ENCODE peak calls at places on chromosomes 12 and 14, in nine cellular contexts. G is stimulated activated CD8-positive, alpha-beta memory T cell treated with anti-CD3 and anti-CD28 coated beads, Interleukin-12 subunit alpha, Interleukin-12 subunit beta, amount 100 ng/mL, for 4 hours; X is NCI-H460; R is NCI-H524; Y is A549; D is RWPE1; B is NB4; M is activated CD4-positive, alpha-beta T cell treated with anti-CD3 and anti-CD28 coated beads for 4 hours; I is C1 segment of cervical spinal cord. E is an unnamed sample.

GRCh38 chr12:9813821-9814798 is 13.2 kb upstream of the KLRF1 start:
- DNase-seq in M (peak), G (peak), R (peak), I (peak), X (peak), B (peak), D (peak), Y (peak), E (peak)

GRCh38 chr14:104203071-104203425 is 64.7 kb downstream of the KIF26A start:
- DNase-seq in D (no peak), R (peak), I (no peak), B (no peak), X (no peak), G (no peak), M (no peak), Y (no peak), E (no peak)

GRCh38 chr14:32678088-32678487 is 260.6 kb upstream of the NPAS3 start:
- DNase-seq in D (no peak), Y (no peak), G (no peak), X (no peak), R (no peak), B (no peak), M (no peak), I (no peak), E (no peak)

GRCh38 chr12:124761056-124761455 is 102.6 kb downstream of the SCARB1 start:
- DNase-seq in G (no peak), R (no peak), D (no peak), Y (no peak), I (no peak), B (no peak), X (no peak), M (no peak), E (no peak)

GRCh38 chr12:115698257-115698656 is 579.2 kb downstream of the MED13L start:
- DNase-seq in G (no peak), M (no peak), Y (no peak), R (no peak), X (no peak), D (no peak), I (no peak), B (no peak), E (no peak)

GRCh38 chr12:92654929-92655328 is 47.9 kb upstream of the PLEKHG7 start:
- DNase-seq in R (no peak), X (no peak), I (no peak), D (no peak), Y (no peak), M (no peak), G (no peak), B (no peak), E (no peak)

GRCh38 chr12:79959484-79959883 is 24.6 kb upstream of the PPP1R12A start:
- DNase-seq in I (no peak), B (no peak), M (no peak), Y (no peak), X (no peak), G (no peak), D (no peak), R (no peak), E (no peak)

GRCh38 chr14:53193193-53193592 is 40.1 kb upstream of the DDHD1 start:
- DNase-seq in M (no peak), B (no peak), D (no peak), Y (no peak), R (no peak), I (no peak), G (no peak), X (no peak), E (no peak)

GRCh38 chr14:93832076-93832475 is 43.8 kb upstream of the PRIMA1 start:
- DNase-seq in D (no peak), X (no peak), R (peak), Y (no peak), B (no peak), M (no peak), G (no peak), I (no peak), E (no peak)

GRCh38 chr12:66024966-66025365 is 105.6 kb downstream of the LLPH start:
- DNase-seq in R (no peak), X (no peak), M (no peak), D (no peak), Y (no peak), G (no peak), B (no peak), I (no peak), E (no peak)

GRCh38 chr14:69685217-69685616 is 73.8 kb downstream of the SUSD6 start:
- DNase-seq in G (peak), I (no peak), R (peak), Y (no peak), M (peak), X (no peak), D (peak), B (no peak), E (no peak)